ENCODE peak calls at places on chromosomes 1 and 21, in six cellular contexts. M is HepG2, N is K562, O is H1, Q is GM12892, A is GM12878. R is an unnamed sample.

GRCh38 chr21:45364464-45365185 is 40.3 kb upstream of the COL18A1 start:
- DNase-seq in A (no peak), O (no peak), M (no peak), Q (no peak), N (no peak), R (no peak)

GRCh38 chr1:15417365-15417934 is 7.8 kb downstream of the EFHD2 start:
- DNase-seq in A (no peak), N (peak), M (no peak), O (no peak), Q (no peak), R (no peak)

GRCh38 chr21:36330904-36331303 is 10.9 kb downstream of the MORC3 start:
- DNase-seq in Q (peak), A (peak), M (peak), O (no peak), N (peak), R (no peak)

GRCh38 chr1:110673197-110673701 is 1.5 kb downstream of the KCNA3 start:
- DNase-seq in A (no peak), O (no peak), N (no peak), Q (no peak), M (no peak), R (no peak)

GRCh38 chr1:226404063-226404903 is 3.6 kb downstream of the PARP1 start:
- DNase-seq in M (peak), A (no peak), Q (no peak), N (no peak), O (no peak), R (no peak)

GRCh38 chr1:203546274-203546673 is 52.3 kb downstream of the OPTC start:
- DNase-seq in Q (no peak), A (no peak), N (no peak), M (no peak), O (no peak), R (no peak)

GRCh38 chr1:85201340-85202091 is 700 bp upstream of the SYDE2 start:
- DNase-seq in A (no peak), Q (peak), N (peak), O (peak), M (peak), R (peak)

GRCh38 chr21:42319851-42320602 is 4.8 kb upstream of the TFF3 start:
- DNase-seq in N (no peak), Q (no peak), M (no peak), O (no peak), A (no peak), R (no peak)

GRCh38 chr1:37945743-37946702 is 830 bp downstream of the INPP5B start:
- DNase-seq in N (peak), Q (no peak), A (no peak), M (peak), O (no peak), R (no peak)

GRCh38 chr1:48246727-48247126 is 24.2 kb downstream of the SLC5A9 start:
- DNase-seq in A (no peak), N (no peak), M (no peak), O (no peak), Q (no peak), R (no peak)

GRCh38 chr1:153470707-153471106 is 10.3 kb upstream of the S100A7 start:
- DNase-seq in Q (no peak), A (no peak), O (no peak), M (no peak), N (no peak), R (no peak)

GRCh38 chr1:20100632-20101355 is 18.5 kb downstream of the PLA2G2D start:
- DNase-seq in N (peak), M (peak), O (peak), A (no peak), Q (no peak), R (peak)

DNA sequence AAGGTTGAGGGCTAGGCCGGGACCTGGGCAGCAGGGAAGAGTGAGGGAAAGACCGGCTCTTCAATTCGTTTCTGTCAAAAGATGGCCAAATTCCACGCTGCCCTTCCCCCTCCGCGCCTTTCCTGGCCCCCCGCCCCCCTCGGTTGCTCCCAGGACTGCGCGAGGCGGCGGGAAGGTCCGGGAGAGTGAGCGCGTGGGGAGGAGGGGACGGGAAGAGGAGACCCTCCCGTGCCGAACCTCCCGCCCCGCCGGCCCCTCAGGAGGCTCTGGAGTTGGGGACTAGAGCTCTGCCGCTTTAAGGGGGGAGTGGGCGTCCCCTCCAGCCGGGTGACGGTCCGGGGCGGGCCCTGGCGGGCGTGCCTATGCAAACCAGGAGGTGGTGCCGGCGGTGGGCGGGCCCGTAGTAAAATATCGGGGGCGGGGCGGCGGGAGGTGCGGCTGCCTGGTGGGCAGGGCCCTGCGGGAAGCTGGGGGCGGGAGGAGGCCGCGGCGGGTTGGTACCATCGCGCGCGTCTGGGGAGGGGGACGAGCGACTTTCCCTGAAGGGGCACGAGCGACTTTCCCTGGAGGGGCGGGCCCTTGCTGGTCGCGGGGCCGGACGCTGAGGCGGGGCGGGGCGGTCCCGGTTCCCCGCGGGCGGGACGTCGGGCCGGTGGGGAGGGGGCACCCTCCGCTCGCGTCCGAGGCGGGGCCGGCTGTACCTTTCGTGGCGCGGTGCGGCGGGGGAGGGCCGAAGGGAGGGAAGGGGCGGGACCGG is 58.2 kb downstream of the BCL9 start:
- DNase-seq in M (peak), N (peak), A (peak), Q (peak), O (peak), R (peak)
- TF ChIP-seq POLR2AphosphoS5 in M (peak), N (no peak), A (no peak), Q (no peak), O (peak), R (no peak)

DNA sequence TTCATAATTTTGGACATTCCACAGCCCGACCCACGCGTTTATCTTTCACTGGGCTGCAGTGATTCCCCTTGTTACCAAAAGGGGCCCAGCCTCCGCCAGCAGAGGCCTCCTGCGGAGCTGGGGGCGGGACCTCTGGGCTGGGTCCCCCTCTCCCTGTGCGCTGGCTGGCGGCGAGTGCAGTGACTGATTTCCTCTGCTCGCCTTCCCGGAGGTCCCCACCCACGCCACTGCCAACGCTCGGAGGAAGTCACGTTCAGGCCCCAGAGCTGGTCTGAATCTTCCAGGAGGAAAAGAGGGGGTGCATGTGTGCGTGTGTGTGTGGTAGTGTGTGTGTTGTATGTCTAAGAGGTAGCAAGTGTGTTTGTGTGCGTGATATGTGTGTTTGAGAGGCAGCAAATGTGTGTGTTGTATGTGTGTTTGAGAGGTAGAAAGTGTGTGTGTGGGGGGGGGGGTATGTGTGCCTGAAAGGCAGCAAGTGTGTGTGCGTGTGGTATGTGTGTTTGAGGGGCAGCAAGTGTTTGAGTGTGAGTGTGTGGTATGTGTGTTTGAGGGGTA is 35.0 kb upstream of the JAK1 start:
- DNase-seq in N (peak), A (no peak), M (no peak), Q (peak), O (peak), R (peak)
- TF ChIP-seq POLR2A in N (no peak), A (no peak), M (no peak), Q (no peak), O (no peak), R (no peak)

GRCh38 chr1:188615321-188615720 is 1786.6 kb downstream of the PLA2G4A start:
- DNase-seq in Q (no peak), A (no peak), N (no peak), M (no peak), O (no peak), R (no peak)
- TF ChIP-seq TAF1 in Q (no peak), A (no peak), N (no peak), M (no peak), O (no peak), R (no peak)

GRCh38 chr1:182391362-182392044 is at the start of gene GLUL:
- DNase-seq in N (peak), A (no peak), Q (peak), M (peak), O (peak), R (peak)
- TF ChIP-seq POLR2AphosphoS5 in N (peak), A (peak), Q (peak), M (peak), O (peak), R (peak)

DNA sequence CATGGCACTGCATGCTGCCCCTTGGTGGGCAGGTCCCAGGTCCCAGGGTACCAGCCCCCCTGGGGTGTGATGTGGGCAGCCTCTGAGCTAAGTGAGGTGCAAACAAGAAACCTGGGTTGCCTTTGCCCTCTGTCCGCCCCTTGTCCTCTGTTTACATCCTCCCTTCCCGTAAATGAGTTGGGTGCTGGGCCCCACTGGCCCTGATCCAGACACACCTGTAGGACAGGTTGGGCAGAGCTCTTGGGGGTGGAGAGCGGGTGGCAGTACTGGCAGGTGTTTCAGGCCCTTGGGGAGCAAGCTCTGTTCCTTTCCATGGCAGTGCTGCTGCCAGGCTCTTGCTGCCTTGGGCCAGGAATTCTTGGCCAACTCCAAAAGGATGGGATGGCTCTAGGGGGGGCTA is 35.8 kb downstream of the ELF3 start:
- DNase-seq in A (no peak), M (no peak), O (no peak), Q (no peak), N (no peak), R (no peak)
- TF ChIP-seq POLR2A in A (no peak), M (no peak), O (no peak), Q (no peak), N (no peak), R (no peak)

DNA sequence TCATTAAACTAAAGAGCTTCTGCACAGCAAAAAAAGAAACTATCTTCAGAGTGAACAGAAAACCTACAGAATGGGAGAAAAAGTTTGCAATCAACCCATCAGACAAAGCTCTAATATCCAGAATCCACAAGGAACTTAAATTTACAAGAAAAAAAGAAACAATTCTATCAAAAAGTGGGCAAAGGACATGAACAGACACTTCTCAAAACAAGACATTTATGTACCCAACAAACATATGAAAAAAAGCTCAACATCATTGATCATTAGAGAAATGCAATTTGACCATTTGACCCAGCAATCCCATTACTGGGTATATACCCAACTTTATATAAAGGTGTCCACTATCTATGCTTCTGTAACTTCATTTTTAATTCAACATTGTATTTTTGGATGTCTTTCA is 31.1 kb upstream of the VN1R5 start:
- DNase-seq in M (no peak), A (no peak), O (no peak), Q (no peak), N (no peak), R (no peak)
- TF ChIP-seq TAF1 in M (no peak), A (no peak), O (no peak), Q (no peak), N (no peak), R (no peak)

R was measured in GM12891.